ENCODE peak calls at places on chromosome 16, in four cellular contexts. C is uterus, A is PC-9, O is brain microvascular endothelial cell. D is an unnamed sample.
A peak's percentile ranks its signal among the peaks of the same experiment; 100 is the strongest.

GRCh38 chr16:67179421-67180080 is 4.2 kb downstream of the MATCAP1 start:
- DNase-seq in C (no peak), A (no peak), O (no peak), D (no peak)

GRCh38 chr16:14500791-14501190 is 129.3 kb downstream of the PARN start:
- DNase-seq in C (no peak), A (no peak), O (no peak), D (peak; percentile 31)

GRCh38 chr16:65306722-65307121 is 184.9 kb upstream of the CDH11 start:
- DNase-seq in C (no peak), A (no peak), O (no peak), D (no peak)

GRCh38 chr16:85350973-85351372 is 238.7 kb upstream of the CIBAR2 start:
- DNase-seq in C (peak; percentile 70), A (peak; percentile 95), O (peak; percentile 66), D (peak; percentile 99)

GRCh38 chr16:17476414-17477259 is 5.9 kb upstream of the XYLT1 start:
- DNase-seq in C (peak; percentile 26), A (no peak), O (peak; percentile 27), D (peak; percentile 89)

GRCh38 chr16:1941162-1941923 is 1.7 kb downstream of the MSRB1 start:
- DNase-seq in C (no peak), A (no peak), O (peak; percentile 35), D (no peak)

GRCh38 chr16:50289950-50290764 is 23.8 kb downstream of the ADCY7 start:
- DNase-seq in C (no peak), A (no peak), O (no peak), D (no peak)

GRCh38 chr16:86222541-86222940 is 287.8 kb upstream of the FOXF1 start:
- DNase-seq in C (no peak), A (no peak), O (no peak), D (peak; percentile 73)

GRCh38 chr16:20051147-20051546 is 22.5 kb downstream of the GPR139 start:
- DNase-seq in C (no peak), A (no peak), O (no peak), D (no peak)

GRCh38 chr16:53913920-53914319 is 210.0 kb downstream of the FTO start:
- DNase-seq in C (no peak), A (no peak), O (no peak), D (no peak)

GRCh38 chr16:2964416-2965223 is 545 bp downstream of the KREMEN2 start:
- DNase-seq in C (no peak), A (peak; percentile 66), O (no peak), D (no peak)

GRCh38 chr16:70681382-70682238 is 4.2 kb downstream of the MTSS2 start:
- DNase-seq in C (no peak), A (no peak), O (no peak), D (no peak)

GRCh38 chr16:85685251-85685650 is 3.5 kb downstream of the GINS2 start:
- DNase-seq in C (no peak), A (no peak), O (no peak), D (no peak)

GRCh38 chr16:14372471-14372870 is 257.6 kb downstream of the PARN start:
- DNase-seq in C (no peak), A (no peak), O (no peak), D (no peak)

GRCh38 chr16:87058728-87059250 is 258.4 kb downstream of the C16orf95 start:
- DNase-seq in C (no peak), A (no peak), O (no peak), D (no peak)

GRCh38 chr16:27281285-27281684 is 12.7 kb upstream of the NSMCE1 start:
- DNase-seq in C (no peak), A (no peak), O (no peak), D (no peak)

GRCh38 chr16:27515874-27516353 is 33.8 kb downstream of the GTF3C1 start:
- DNase-seq in C (no peak), A (no peak), O (peak; percentile 19), D (peak; percentile 15)

GRCh38 chr16:31872201-31872600 is 1.4 kb upstream of the ZNF267 start:
- DNase-seq in C (no peak), A (no peak), O (no peak), D (no peak)

GRCh38 chr16:70455910-70456309 is 1.5 kb downstream of the FCSK start:
- DNase-seq in C (no peak), A (no peak), O (no peak), D (no peak)

GRCh38 chr16:56203052-56203451 is 11.8 kb downstream of the GNAO1 start:
- DNase-seq in C (no peak), A (no peak), O (peak; percentile 19), D (no peak)

GRCh38 chr16:56982695-56983094 is 6.7 kb upstream of the NLRC5 start:
- DNase-seq in C (no peak), A (no peak), O (no peak), D (no peak)

GRCh38 chr16:57042157-57043111 is 49.9 kb upstream of the CPNE2 start:
- DNase-seq in C (no peak), A (no peak), O (no peak), D (no peak)

GRCh38 chr16:48075398-48075797 is 80.4 kb downstream of the ABCC12 start:
- DNase-seq in C (no peak), A (no peak), O (peak; percentile 15), D (peak; percentile 43)

GRCh38 chr16:86942469-86943175 is 364.3 kb downstream of the FOXL1 start:
- DNase-seq in C (no peak), A (no peak), O (peak; percentile 83), D (peak; percentile 64)

GRCh38 chr16:84922351-84923135 is 88.8 kb downstream of the ZDHHC7 start:
- DNase-seq in C (peak; percentile 80), A (no peak), O (peak; percentile 12), D (no peak)

GRCh38 chr16:22397459-22397858 is 23.0 kb upstream of the CDR2 start:
- DNase-seq in C (no peak), A (peak; percentile 96), O (peak; percentile 89), D (peak; percentile 97)

GRCh38 chr16:85399583-85400284 is 213.4 kb upstream of the GSE1 start:
- DNase-seq in C (no peak), A (no peak), O (no peak), D (no peak)

GRCh38 chr16:53449816-53450517 is 15.7 kb downstream of the RBL2 start:
- DNase-seq in C (no peak), A (no peak), O (no peak), D (no peak)

GRCh38 chr16:54926166-54926838 is 4.4 kb upstream of the IRX5 start:
- DNase-seq in C (no peak), A (no peak), O (no peak), D (peak; percentile 64)

GRCh38 chr16:85806539-85806938 is 7.0 kb downstream of the COX4I1 start:
- DNase-seq in C (no peak), A (no peak), O (no peak), D (no peak)

GRCh38 chr16:22151599-22151998 is 10.7 kb upstream of the SDR42E2 start:
- DNase-seq in C (no peak), A (no peak), O (no peak), D (no peak)

GRCh38 chr16:67541391-67542263 is 13.0 kb downstream of the RIPOR1 start:
- DNase-seq in C (no peak), A (no peak), O (peak; percentile 31), D (peak; percentile 22)

DNA sequence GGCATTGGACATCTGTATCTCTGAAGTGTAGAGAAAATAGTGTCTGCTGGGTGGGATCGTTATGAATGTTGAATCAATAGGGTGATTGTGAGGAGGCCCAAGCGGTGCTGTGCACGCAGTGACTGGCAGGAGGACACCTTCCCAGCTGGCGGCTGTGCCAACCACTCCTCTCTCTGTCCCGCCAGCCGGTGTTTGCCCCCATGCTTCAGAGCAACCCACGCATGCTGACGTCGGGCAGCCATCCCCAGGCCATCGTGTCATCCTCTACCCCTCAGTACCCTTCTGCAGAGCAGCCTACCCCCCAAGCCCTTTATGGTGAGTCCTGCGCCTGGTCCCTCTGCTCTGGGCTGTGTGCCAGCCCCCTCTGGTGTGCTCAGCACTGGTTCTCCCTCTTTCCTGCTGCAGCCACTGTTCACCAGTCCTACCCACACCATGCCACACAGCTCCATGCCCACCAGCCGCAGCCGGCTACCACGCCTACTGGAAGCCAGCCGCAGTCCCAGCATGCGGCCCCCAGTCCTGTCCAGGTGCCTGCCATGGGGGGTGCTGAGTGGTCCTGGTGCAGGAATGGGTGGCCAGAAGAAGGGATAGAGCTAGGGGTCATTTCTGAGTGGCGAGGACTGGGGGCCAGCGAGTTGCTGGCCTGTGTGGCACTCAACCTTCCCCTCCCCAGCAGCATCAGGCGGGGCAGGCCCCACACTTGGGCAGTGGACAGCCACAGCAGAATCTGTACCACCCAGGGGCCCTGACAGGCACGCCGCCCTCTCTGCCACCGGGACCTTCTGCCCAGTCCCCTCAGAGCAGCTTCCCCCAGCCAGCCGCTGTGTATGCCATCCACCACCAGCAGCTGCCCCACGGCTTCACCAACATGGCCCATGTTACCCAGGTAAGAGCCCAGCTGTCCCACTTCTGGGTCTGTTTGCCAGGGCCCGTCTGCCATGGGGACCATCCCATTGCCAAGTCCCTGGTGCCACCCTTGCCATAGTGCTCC is 11.0 kb downstream of the TUFM start:
- DNase-seq in C (no peak), A (peak; percentile 20), O (no peak), D (no peak)
- H3K36me3 ChIP-seq in C (no peaks in the 10 kb centered on the region), A (peaks cover 60% of the 10 kb centered on the region), O (peaks cover 79% of the 10 kb centered on the region), D (peaks cover 79% of the 10 kb centered on the region)

GRCh38 chr16:74623846-74624245 is 16.9 kb upstream of the GLG1 start:
- DNase-seq in C (no peak), A (no peak), O (no peak), D (no peak)
- H3K36me3 ChIP-seq in C (no peaks in the 10 kb centered on the region), A (peaks cover 20% of the 10 kb centered on the region), O (peaks cover 37% of the 10 kb centered on the region), D (peaks cover 68% of the 10 kb centered on the region)

GRCh38 chr16:4271176-4272113 is 1.4 kb downstream of the TFAP4 start:
- DNase-seq in C (peak; percentile 90), A (peak; percentile 82), O (peak; percentile 94), D (peak; percentile 96)

GRCh38 chr16:4272114-4272954 is 489 bp downstream of the TFAP4 start:
- DNase-seq in C (peak; percentile 50), A (no peak), O (no peak), D (peak; percentile 67)

GRCh38 chr16:4277987-4278513 is 5.2 kb upstream of the TFAP4 start:
- DNase-seq in C (no peak), A (no peak), O (no peak), D (no peak)

GRCh38 chr16:4273858-4274291 is 1.1 kb upstream of the TFAP4 start:
- DNase-seq in C (peak; percentile 67), A (peak; percentile 53), O (no peak), D (peak; percentile 55)

DNA sequence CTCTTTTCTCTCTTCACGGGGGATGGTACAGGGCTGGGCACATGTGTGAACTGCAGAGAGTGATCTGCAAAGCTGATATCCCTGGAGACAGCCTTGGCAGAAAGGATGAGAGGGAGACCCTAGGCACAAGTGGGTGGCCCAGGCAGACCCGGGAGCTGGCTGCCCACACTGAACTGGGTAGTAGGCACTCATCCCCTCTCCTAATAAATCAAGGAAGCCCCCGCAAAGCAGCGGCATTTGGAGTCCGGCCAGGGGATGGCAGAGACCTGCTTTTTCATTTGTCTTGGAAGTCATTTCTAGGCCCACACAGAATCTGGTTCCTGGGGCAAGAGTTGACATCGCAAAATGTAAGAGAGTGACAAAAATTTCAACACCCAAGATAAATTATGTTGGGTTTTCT is 3.0 kb upstream of the TFAP4 start:
- DNase-seq in C (no peak), A (no peak), O (no peak), D (no peak)
- H3K36me3 ChIP-seq in C (no peaks in the 10 kb centered on the region), A (no peaks in the 10 kb centered on the region), O (no peaks in the 10 kb centered on the region), D (no peaks in the 10 kb centered on the region)

GRCh38 chr16:11582157-11582814 is 4.4 kb downstream of the LITAF start:
- DNase-seq in C (no peak), A (no peak), O (no peak), D (no peak)
- H3K36me3 ChIP-seq in C (no peaks in the 10 kb centered on the region), A (peaks cover 11% of the 10 kb centered on the region), O (no peaks in the 10 kb centered on the region), D (no peaks in the 10 kb centered on the region)

GRCh38 chr16:88585269-88585668 is 15.1 kb downstream of the ZC3H18 start:
- DNase-seq in C (no peak), A (peak; percentile 26), O (no peak), D (no peak)
- H3K36me3 ChIP-seq in C (no peaks in the 10 kb centered on the region), A (no peaks in the 10 kb centered on the region), O (peaks cover 47% of the 10 kb centered on the region), D (peaks cover 71% of the 10 kb centered on the region)

GRCh38 chr16:16025214-16025968 is 76.0 kb downstream of the ABCC1 start:
- DNase-seq in C (no peak), A (no peak), O (peak; percentile 93), D (peak; percentile 88)
- H3K36me3 ChIP-seq in C (no peaks in the 10 kb centered on the region), A (peaks cover 14% of the 10 kb centered on the region), O (peaks cover 2% of the 10 kb centered on the region), D (peaks cover 14% of the 10 kb centered on the region)

D was measured in adipocyte.